ENCODE peak calls at places on chromosomes 13 and 19, in eight cellular contexts. I, F, Z, D, J, L, R and K are unnamed samples.

GRCh38 chr13:45167611-45168554 is 33.0 kb downstream of the KCTD4 start:
- DNase-seq in Z (no peak), L (no peak), J (peak), I (no peak), F (peak), R (no peak), D (no peak), K (no peak)

GRCh38 chr19:17125728-17126677 is 50.4 kb downstream of the MYO9B start:
- DNase-seq in J (peak), Z (peak), F (no peak), L (no peak), R (no peak), D (peak), I (no peak), K (no peak)

GRCh38 chr19:2739602-2740313 is at the start of gene SLC39A3:
- DNase-seq in F (peak), D (peak), R (peak), Z (peak), J (peak), I (peak), L (peak), K (peak)

GRCh38 chr13:98214008-98214643 is 37.1 kb upstream of the RNF113B start:
- DNase-seq in L (no peak), R (no peak), Z (no peak), I (no peak), F (peak), J (no peak), D (no peak), K (peak)

GRCh38 chr13:113724016-113724758 is 34.8 kb upstream of the TMEM255B start:
- DNase-seq in D (no peak), Z (no peak), J (no peak), R (no peak), L (no peak), I (no peak), F (no peak), K (no peak)

GRCh38 chr19:31068268-31068667 is 281.0 kb downstream of the TSHZ3 start:
- DNase-seq in R (no peak), D (no peak), I (no peak), L (no peak), F (no peak), J (no peak), Z (no peak), K (no peak)

GRCh38 chr13:40102854-40103253 is 447.4 kb downstream of the COG6 start:
- DNase-seq in F (peak), J (no peak), L (no peak), I (no peak), Z (peak), D (no peak), R (no peak), K (no peak)

GRCh38 chr19:40974633-40975037 is 16.4 kb upstream of the CYP2B6 start:
- DNase-seq in I (peak), J (peak), R (peak), L (peak), F (peak), D (peak), Z (peak), K (no peak)

GRCh38 chr19:42528354-42529247 is at the start of gene CEACAM1:
- DNase-seq in I (no peak), F (peak), D (no peak), R (peak), J (peak), Z (no peak), L (no peak), K (no peak)

GRCh38 chr13:90217275-90217674 is 1130.2 kb upstream of the MIR17HG start:
- DNase-seq in D (no peak), Z (no peak), L (no peak), R (no peak), I (no peak), F (no peak), J (no peak), K (no peak)

GRCh38 chr19:49210108-49210900 is 52.7 kb downstream of the TRPM4 start:
- DNase-seq in F (peak), D (no peak), J (peak), L (peak), R (no peak), Z (no peak), I (no peak), K (no peak)

GRCh38 chr19:41014643-41015042 is 23.6 kb downstream of the CYP2B6 start:
- DNase-seq in I (no peak), Z (no peak), L (no peak), R (no peak), F (no peak), D (no peak), J (no peak), K (no peak)